ENCODE peak calls at places on chromosomes 1 and 21, in six cellular contexts. G, U, S, H, A and R are unnamed samples.
A peak's percentile ranks its signal among the peaks of the same experiment; 100 is the strongest.

GRCh38 chr21:45236481-45236880 is 51.2 kb downstream of the POFUT2 start:
- ATAC-seq in G (no peak), U (no peak), S (no peak), H (no peak), A (no peak), R (no peak)

GRCh38 chr21:44480200-44481065 is 25.1 kb downstream of the LRRC3 start:
- ATAC-seq in G (no peak), U (no peak), S (no peak), H (no peak), A (peak; percentile 15), R (no peak)

GRCh38 chr1:229129306-229130027 is 141.4 kb upstream of the RAB4A start:
- ATAC-seq in G (no peak), U (no peak), S (no peak), H (no peak), A (peak; percentile 61), R (peak; percentile 14)

GRCh38 chr1:240148333-240148732 is 56.6 kb downstream of the FMN2 start:
- ATAC-seq in G (no peak), U (no peak), S (no peak), H (no peak), A (no peak), R (no peak)

GRCh38 chr1:50591598-50591997 is 168.4 kb upstream of the DMRTA2 start:
- ATAC-seq in G (no peak), U (no peak), S (no peak), H (no peak), A (no peak), R (no peak)

GRCh38 chr1:5110508-5110907 is 456.1 kb downstream of the AJAP1 start:
- ATAC-seq in G (no peak), U (no peak), S (no peak), H (no peak), A (no peak), R (no peak)

GRCh38 chr1:85258536-85259117 is 835 bp downstream of the C1orf52 start:
- ATAC-seq in G (peak; percentile 43), U (no peak), S (no peak), H (no peak), A (peak; percentile 15), R (no peak)

GRCh38 chr1:65792671-65793358 is at the start of gene PDE4B:
- ATAC-seq in G (no peak), U (no peak), S (peak; percentile 26), H (no peak), A (peak; percentile 71), R (peak; percentile 35)

GRCh38 chr1:6497867-6498575 is 6.6 kb upstream of the PLEKHG5 start:
- ATAC-seq in G (no peak), U (no peak), S (no peak), H (no peak), A (no peak), R (no peak)

GRCh38 chr1:52707927-52708655 is 9.9 kb upstream of the COA7 start:
- ATAC-seq in G (peak; percentile 80), U (no peak), S (no peak), H (no peak), A (peak; percentile 73), R (no peak)

GRCh38 chr1:212967767-212968166 is 17.4 kb downstream of the VASH2 start:
- ATAC-seq in G (peak; percentile 89), U (no peak), S (no peak), H (no peak), A (peak; percentile 61), R (no peak)

GRCh38 chr21:31991356-31992331 is 118.8 kb downstream of the HUNK start:
- ATAC-seq in G (no peak), U (no peak), S (no peak), H (no peak), A (no peak), R (no peak)

GRCh38 chr1:19122668-19123067 is 87.4 kb downstream of the UBR4 start:
- ATAC-seq in G (no peak), U (peak; percentile 89), S (no peak), H (no peak), A (peak; percentile 87), R (no peak)

GRCh38 chr1:174652496-174653280 is 204.9 kb downstream of the GPR52 start:
- ATAC-seq in G (no peak), U (no peak), S (no peak), H (no peak), A (no peak), R (no peak)

GRCh38 chr1:112505400-112505785 is 3.4 kb upstream of the WNT2B start:
- ATAC-seq in G (no peak), U (no peak), S (no peak), H (no peak), A (no peak), R (no peak)

GRCh38 chr1:229714964-229715603 is 89.0 kb downstream of the URB2 start:
- ATAC-seq in G (no peak), U (no peak), S (no peak), H (no peak), A (peak; percentile 66), R (no peak)

GRCh38 chr1:7187121-7187510 is 401.9 kb downstream of the CAMTA1 start:
- ATAC-seq in G (no peak), U (no peak), S (no peak), H (no peak), A (no peak), R (no peak)

GRCh38 chr1:232416026-232416568 is 213.8 kb downstream of the SIPA1L2 start:
- ATAC-seq in G (no peak), U (no peak), S (no peak), H (no peak), A (no peak), R (no peak)

GRCh38 chr1:198171667-198172294 is 15.0 kb downstream of the NEK7 start:
- ATAC-seq in G (no peak), U (no peak), S (no peak), H (no peak), A (peak; percentile 21), R (no peak)

GRCh38 chr1:32115496-32115895 is 7.6 kb downstream of the KPNA6 start:
- ATAC-seq in G (no peak), U (no peak), S (no peak), H (peak; percentile 39), A (no peak), R (no peak)

GRCh38 chr21:33019516-33019884 is 6.2 kb upstream of the OLIG2 start:
- ATAC-seq in G (no peak), U (no peak), S (no peak), H (no peak), A (no peak), R (no peak)

GRCh38 chr1:185337221-185337620 is 20.2 kb upstream of the IVNS1ABP start:
- ATAC-seq in G (no peak), U (no peak), S (no peak), H (no peak), A (peak; percentile 22), R (peak; percentile 19)

GRCh38 chr1:193356249-193356648 is 169.8 kb upstream of the B3GALT2 start:
- ATAC-seq in G (no peak), U (peak; percentile 94), S (no peak), H (no peak), A (no peak), R (no peak)

GRCh38 chr1:45552309-45552708 is 1.7 kb downstream of the AKR1A1 start:
- ATAC-seq in G (no peak), U (no peak), S (no peak), H (no peak), A (no peak), R (no peak)

GRCh38 chr1:97044159-97044760 is 322.7 kb downstream of the PTBP2 start:
- ATAC-seq in G (no peak), U (no peak), S (no peak), H (no peak), A (no peak), R (no peak)

DNA sequence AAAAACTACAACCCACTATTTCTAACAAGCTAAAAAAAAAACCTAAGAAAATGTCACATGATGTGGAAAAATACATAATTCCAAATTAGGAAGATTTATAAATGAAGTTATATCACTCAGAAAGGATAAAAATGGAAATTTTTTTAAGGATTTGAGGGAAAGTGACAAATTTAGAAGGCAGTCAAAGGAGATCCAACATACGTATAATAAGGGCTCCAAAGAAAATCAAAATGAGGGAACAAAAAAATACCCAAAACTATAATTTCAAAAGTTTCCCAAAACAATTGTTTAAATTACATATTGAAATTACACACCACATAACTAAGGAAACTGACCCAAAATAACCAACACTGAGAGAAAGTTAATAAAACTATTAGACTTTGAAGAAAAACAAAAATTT is 381.1 kb upstream of the KAZN start:
- ATAC-seq in G (no peak), U (no peak), S (no peak), H (no peak), A (no peak), R (no peak)
- H3K4me1 ChIP-seq in G (no peaks in the 10 kb centered on the region), U (no peaks in the 10 kb centered on the region), S (no peaks in the 10 kb centered on the region), H (no peaks in the 10 kb centered on the region), A (no peaks in the 10 kb centered on the region), R (no peaks in the 10 kb centered on the region)

GRCh38 chr1:93623436-93623835 is 58.2 kb downstream of the BCAR3 start:
- ATAC-seq in G (no peak), U (no peak), S (no peak), H (no peak), A (no peak), R (no peak)
- H3K4me3 ChIP-seq in G (no peak overlapping the region), U (no peak overlapping the region), S (no peak overlapping the region), H (no peak overlapping the region), A (no peak overlapping the region), R (no peak overlapping the region)

GRCh38 chr1:12481928-12482327 is 136.1 kb downstream of the DHRS3 start:
- ATAC-seq in G (no peak), U (no peak), S (no peak), H (no peak), A (no peak), R (no peak)

GRCh38 chr1:12480031-12480430 is 138.0 kb downstream of the DHRS3 start:
- ATAC-seq in G (no peak), U (no peak), S (no peak), H (no peak), A (no peak), R (no peak)

GRCh38 chr1:12482999-12483398 is 135.0 kb downstream of the DHRS3 start:
- ATAC-seq in G (no peak), U (no peak), S (no peak), H (no peak), A (no peak), R (no peak)

GRCh38 chr1:12479311-12479710 is 138.7 kb downstream of the DHRS3 start:
- ATAC-seq in G (no peak), U (no peak), S (no peak), H (no peak), A (no peak), R (no peak)

DNA sequence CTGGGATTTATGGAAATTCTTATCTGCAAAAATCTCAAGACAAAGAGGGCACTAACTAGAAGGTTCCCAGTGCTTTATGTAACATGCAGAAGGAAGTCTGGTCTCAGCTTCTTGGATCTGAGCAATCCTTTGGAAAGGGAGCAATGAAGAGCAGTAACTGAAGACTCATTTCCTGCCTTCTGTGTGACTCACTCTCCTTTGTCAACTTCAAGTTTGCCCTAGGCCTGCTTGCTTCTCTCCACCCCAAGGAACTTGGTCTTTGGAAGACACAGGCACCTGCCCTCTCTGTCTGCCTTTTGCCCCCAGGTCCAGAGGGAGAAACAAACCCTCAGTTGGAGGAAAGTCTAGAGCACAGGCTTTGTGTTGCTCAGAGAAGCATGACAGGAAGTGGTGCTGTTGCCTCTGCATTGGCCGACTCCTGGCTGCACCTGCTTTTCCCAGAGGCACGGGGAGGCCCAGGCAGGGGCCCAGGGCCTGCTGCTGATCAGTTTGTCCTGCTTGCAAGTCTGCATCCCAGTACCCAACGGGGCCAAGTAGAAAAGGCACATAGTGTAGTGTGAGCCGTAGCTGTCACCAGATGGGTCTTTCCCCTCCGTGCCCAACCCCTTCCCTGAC is 137.2 kb downstream of the DHRS3 start:
- ATAC-seq in G (peak; percentile 77), U (no peak), S (peak; percentile 26), H (peak; percentile 62), A (peak; percentile 72), R (peak; percentile 68)
- H3K4me1 ChIP-seq in G (peaks cover 70% of the 10 kb centered on the region), U (peaks cover 49% of the 10 kb centered on the region), S (peaks cover 2% of the 10 kb centered on the region), H (peaks cover 94% of the 10 kb centered on the region), A (peaks cover 52% of the 10 kb centered on the region), R (peaks cover 18% of the 10 kb centered on the region)

GRCh38 chr1:76841460-76841859 is 25.8 kb upstream of the ST6GALNAC5 start:
- ATAC-seq in G (no peak), U (no peak), S (no peak), H (no peak), A (no peak), R (no peak)

GRCh38 chr1:76843821-76844448 is 23.3 kb upstream of the ST6GALNAC5 start:
- ATAC-seq in G (no peak), U (no peak), S (no peak), H (no peak), A (no peak), R (no peak)
- H3K4me3 ChIP-seq in G (peak overlapping the region; percentile 12), U (no peak overlapping the region), S (no peak overlapping the region), H (no peak overlapping the region), A (no peak overlapping the region), R (no peak overlapping the region)